ENCODE peak calls at places on chromosomes 16 and 17, in six cellular contexts. X is CD8-positive, alpha-beta T cell; Q is left lung; O is aorta; H is IMR-90; K is NT2/D1. N is an unnamed sample.

GRCh38 chr16:4301177-4301576 is 14.7 kb upstream of the GLIS2 start:
- DNase-seq in Q (no peak), H (no peak), X (no peak), O (no peak), K (no peak), N (no peak)

GRCh38 chr17:45770632-45771472 is 13.3 kb upstream of the CRHR1 start:
- DNase-seq in K (no peak), O (no peak), X (no peak), H (no peak), Q (peak; percentile 10), N (no peak)

GRCh38 chr17:29048440-29049360 is 5.8 kb downstream of the PIPOX start:
- DNase-seq in K (no peak), H (peak; percentile 32), X (no peak), O (no peak), Q (no peak), N (peak; percentile 20)

GRCh38 chr17:73496232-73496631 is 148.0 kb downstream of the SDK2 start:
- DNase-seq in X (no peak), H (no peak), Q (no peak), O (no peak), K (no peak), N (no peak)

GRCh38 chr17:4180791-4181190 is 37.8 kb downstream of the CYB5D2 start:
- DNase-seq in O (peak; percentile 39), H (peak; percentile 12), Q (no peak), X (no peak), K (no peak), N (no peak)

GRCh38 chr17:45906927-45907622 is 12.7 kb downstream of the MAPT start:
- DNase-seq in X (no peak), K (no peak), Q (no peak), O (no peak), H (no peak), N (no peak)

GRCh38 chr16:47925811-47926460 is 229.9 kb downstream of the ABCC12 start:
- DNase-seq in H (peak; percentile 28), Q (no peak), O (no peak), K (no peak), X (no peak), N (peak; percentile 22)

GRCh38 chr16:68035227-68035626 is 12.1 kb downstream of the DUS2 start:
- DNase-seq in X (no peak), H (no peak), O (no peak), K (no peak), Q (no peak), N (no peak)

GRCh38 chr16:55482056-55482455 is 3.1 kb downstream of the MMP2 start:
- DNase-seq in O (no peak), H (peak; percentile 57), Q (no peak), K (no peak), X (no peak), N (peak; percentile 42)

GRCh38 chr17:14330492-14330920 is 29.6 kb downstream of the HS3ST3B1 start:
- DNase-seq in Q (no peak), H (no peak), X (no peak), K (no peak), O (no peak), N (peak; percentile 38)

GRCh38 chr17:14332331-14332730 is 31.4 kb downstream of the HS3ST3B1 start:
- DNase-seq in Q (no peak), X (no peak), K (no peak), O (no peak), H (no peak), N (no peak)

GRCh38 chr17:14333506-14333905 is 32.6 kb downstream of the HS3ST3B1 start:
- DNase-seq in X (no peak), K (no peak), H (no peak), O (no peak), Q (no peak), N (no peak)

GRCh38 chr17:14331200-14331981 is 30.5 kb downstream of the HS3ST3B1 start:
- DNase-seq in O (no peak), H (no peak), K (no peak), Q (no peak), X (no peak), N (no peak)

GRCh38 chr17:14331982-14332298 is 31.1 kb downstream of the HS3ST3B1 start:
- DNase-seq in K (no peak), X (no peak), Q (no peak), O (no peak), H (no peak), N (no peak)
- H3K4me1 ChIP-seq in K (no peaks in the 10 kb centered on the region), X (peaks cover 63% of the 10 kb centered on the region), Q (peaks cover 26% of the 10 kb centered on the region), O (no peaks in the 10 kb centered on the region), H (peaks cover 4% of the 10 kb centered on the region), N (peaks cover 5% of the 10 kb centered on the region)

GRCh38 chr17:78736526-78737079 is 45.5 kb downstream of the CYTH1 start:
- DNase-seq in H (no peak), Q (peak; percentile 94), X (peak; percentile 47), O (peak; percentile 87), K (no peak), N (no peak)
- H3K4me1 ChIP-seq in H (peaks cover 12% of the 10 kb centered on the region), Q (peaks cover 87% of the 10 kb centered on the region), X (peaks cover 86% of the 10 kb centered on the region), O (peaks cover 4% of the 10 kb centered on the region), K (peaks cover 3% of the 10 kb centered on the region), N (peaks cover 19% of the 10 kb centered on the region)

DNA sequence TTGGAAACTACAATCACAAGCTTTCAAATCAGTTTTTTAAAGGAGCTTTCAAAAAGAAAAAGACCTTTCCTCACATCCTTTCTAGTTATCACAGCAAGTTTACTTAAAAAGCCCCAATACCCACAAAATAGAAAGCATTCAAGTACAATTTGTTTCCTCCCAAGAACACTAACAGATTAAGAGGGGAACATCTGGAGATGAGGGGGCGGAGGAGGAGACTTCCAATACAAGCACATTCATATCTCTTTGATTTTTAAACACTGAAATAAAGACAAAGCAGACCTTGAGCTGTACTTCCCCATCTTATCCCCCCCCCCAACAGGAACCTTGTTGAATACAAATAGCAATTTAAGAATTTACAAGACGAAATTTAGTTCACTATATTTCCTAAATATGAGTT is 2.0 kb downstream of the YWHAE start:
- DNase-seq in X (no peak), Q (no peak), K (no peak), H (peak; percentile 54), O (no peak), N (peak; percentile 30)
- H3K4me1 ChIP-seq in X (peaks cover 42% of the 10 kb centered on the region), Q (peaks cover 67% of the 10 kb centered on the region), K (peaks cover 6% of the 10 kb centered on the region), H (no peaks in the 10 kb centered on the region), O (peaks cover 6% of the 10 kb centered on the region), N (peaks cover 19% of the 10 kb centered on the region)

GRCh38 chr16:85178006-85178591 is 65.8 kb upstream of the CIBAR2 start:
- DNase-seq in K (no peak), Q (peak; percentile 68), H (no peak), O (no peak), X (no peak), N (no peak)

GRCh38 chr16:85175724-85176233 is 63.5 kb upstream of the CIBAR2 start:
- DNase-seq in O (no peak), Q (peak; percentile 54), K (no peak), H (no peak), X (no peak), N (no peak)

GRCh38 chr16:85174871-85175723 is 62.8 kb upstream of the CIBAR2 start:
- DNase-seq in H (peak; percentile 54), K (no peak), X (no peak), O (no peak), Q (no peak), N (no peak)

GRCh38 chr16:85177448-85177846 is 65.2 kb upstream of the CIBAR2 start:
- DNase-seq in K (no peak), H (no peak), X (no peak), Q (no peak), O (no peak), N (no peak)

DNA sequence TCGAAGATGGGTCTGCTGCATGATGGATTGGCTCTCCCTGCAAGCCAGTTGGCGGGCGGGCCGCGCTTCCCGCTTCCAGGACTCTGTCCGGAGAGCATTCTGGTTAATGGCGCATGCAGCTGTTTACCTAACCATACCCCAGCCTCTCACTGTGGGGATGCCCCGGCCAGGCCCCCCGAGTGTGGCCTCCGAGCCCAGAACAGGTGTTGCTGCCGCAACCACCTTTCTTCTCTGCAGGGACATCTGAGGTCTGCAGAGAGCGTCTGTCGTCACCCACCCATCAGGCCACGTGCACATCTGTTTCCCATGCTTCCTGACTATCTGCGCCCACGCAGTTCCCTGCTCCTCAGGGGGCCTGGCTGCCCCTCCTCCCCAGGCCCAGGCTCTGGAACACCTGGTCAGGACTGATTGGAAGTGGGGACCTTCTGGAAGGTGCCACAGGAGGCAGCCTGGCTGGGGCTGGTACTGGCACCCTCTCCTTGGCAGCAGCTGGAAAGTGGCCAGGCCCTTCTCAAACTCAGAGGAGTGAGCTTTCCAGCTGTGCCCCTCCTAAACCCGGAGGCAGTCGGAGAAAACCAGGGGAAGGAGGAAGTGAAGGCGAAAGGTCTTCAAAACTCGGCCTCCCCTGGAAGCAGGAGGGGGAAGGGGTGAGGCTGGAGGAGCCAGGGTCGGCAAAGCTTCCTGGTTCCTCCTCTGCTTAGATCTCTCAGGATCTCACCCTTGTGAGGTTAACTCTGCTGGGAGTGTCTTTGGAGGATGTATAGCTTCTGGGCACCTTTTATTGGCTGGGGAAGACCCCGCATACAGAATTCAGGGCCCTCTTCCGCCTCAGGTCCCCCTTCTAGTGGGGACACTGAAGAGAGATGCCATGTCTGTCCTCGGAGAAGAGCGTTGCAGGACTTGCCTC is 64.5 kb upstream of the CIBAR2 start:
- DNase-seq in X (no peak), Q (peak; percentile 69), H (peak; percentile 52), O (peak; percentile 76), K (no peak), N (no peak)
- H3K4me1 ChIP-seq in X (no peaks in the 10 kb centered on the region), Q (peaks cover 39% of the 10 kb centered on the region), H (peaks cover 28% of the 10 kb centered on the region), O (no peaks in the 10 kb centered on the region), K (peaks cover 32% of the 10 kb centered on the region), N (peaks cover 42% of the 10 kb centered on the region)

DNA sequence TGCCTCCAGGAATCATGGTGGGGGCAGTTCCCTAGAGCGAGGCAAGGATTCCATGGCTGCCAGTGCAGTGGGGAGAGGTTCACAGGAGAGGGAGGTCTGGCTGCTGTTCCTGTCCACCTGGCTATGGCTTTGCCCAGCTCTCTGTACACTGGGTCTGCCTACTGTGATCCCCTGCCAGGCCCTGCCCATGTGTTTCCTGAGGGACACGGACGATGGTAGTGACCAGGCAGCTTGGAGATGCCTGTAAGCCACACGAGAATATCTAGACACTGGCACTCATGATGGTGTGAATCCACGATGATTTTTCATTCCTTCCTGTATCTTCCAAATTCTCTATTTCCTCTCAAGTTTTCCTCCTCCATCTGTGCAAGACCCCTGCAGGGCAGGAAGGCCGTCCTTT is 11.1 kb downstream of the C1QTNF8 start:
- DNase-seq in X (no peak), K (no peak), H (no peak), Q (no peak), O (no peak), N (no peak)
- H3K4me1 ChIP-seq in X (no peaks in the 10 kb centered on the region), K (peaks cover 22% of the 10 kb centered on the region), H (no peaks in the 10 kb centered on the region), Q (peaks cover 4% of the 10 kb centered on the region), O (no peaks in the 10 kb centered on the region), N (peaks cover 5% of the 10 kb centered on the region)

GRCh38 chr17:17112628-17113200 is 70.5 kb downstream of the MPRIP start:
- DNase-seq in X (no peak), K (no peak), O (no peak), H (no peak), Q (peak; percentile 58), N (no peak)
- H3K4me1 ChIP-seq in X (peaks cover 55% of the 10 kb centered on the region), K (peaks cover 9% of the 10 kb centered on the region), O (no peaks in the 10 kb centered on the region), H (peaks cover 19% of the 10 kb centered on the region), Q (peaks cover 57% of the 10 kb centered on the region), N (peaks cover 4% of the 10 kb centered on the region)

GRCh38 chr16:27238591-27238990 is 30.0 kb downstream of the NSMCE1 start:
- DNase-seq in O (no peak), Q (no peak), X (no peak), K (no peak), H (no peak), N (no peak)

GRCh38 chr16:27239026-27239425 is 29.5 kb downstream of the NSMCE1 start:
- DNase-seq in Q (no peak), H (no peak), O (no peak), X (no peak), K (no peak), N (no peak)

GRCh38 chr16:27236635-27237228 is 31.8 kb downstream of the NSMCE1 start:
- DNase-seq in K (no peak), X (no peak), H (no peak), O (no peak), Q (no peak), N (no peak)

GRCh38 chr16:27237229-27238015 is 31.1 kb downstream of the NSMCE1 start:
- DNase-seq in K (no peak), O (no peak), X (peak; percentile 52), H (no peak), Q (no peak), N (peak; percentile 64)

GRCh38 chr16:27238016-27238587 is 30.5 kb downstream of the NSMCE1 start:
- DNase-seq in X (no peak), H (no peak), Q (no peak), K (no peak), O (no peak), N (no peak)
- H3K4me1 ChIP-seq in X (peaks cover 64% of the 10 kb centered on the region), H (peaks cover 31% of the 10 kb centered on the region), Q (peaks cover 91% of the 10 kb centered on the region), K (peaks cover 12% of the 10 kb centered on the region), O (no peaks in the 10 kb centered on the region), N (peaks cover 46% of the 10 kb centered on the region)

N was measured in astrocyte.